ENCODE peak calls at places on chromosomes 13 and 19, in six cellular contexts. One of them, this sample, is unnamed.

GRCh38 chr19:35292986-35293732 is 1.2 kb downstream of the MAG start:
- DNase-seq in HL-60: no peak
- DNase-seq in A549: no peak
- DNase-seq in HCT116: no peak
- DNase-seq in GM23338: no peak
- DNase-seq in SK-N-SH: no peak
- DNase-seq in this sample: no peak

GRCh38 chr19:1503089-1503924 is 9.5 kb downstream of the ADAMTSL5 start:
- DNase-seq in HL-60: peak
- DNase-seq in A549: peak
- DNase-seq in HCT116: no peak
- DNase-seq in GM23338: peak
- DNase-seq in SK-N-SH: peak
- DNase-seq in this sample: no peak

GRCh38 chr13:47679391-47679790 is 321.7 kb downstream of the SUCLA2 start:
- DNase-seq in HL-60: no peak
- DNase-seq in A549: no peak
- DNase-seq in HCT116: no peak
- DNase-seq in GM23338: no peak
- DNase-seq in SK-N-SH: no peak
- DNase-seq in this sample: no peak

GRCh38 chr19:55176116-55176515 is 4.0 kb downstream of the SYT5 start:
- DNase-seq in HL-60: no peak
- DNase-seq in A549: peak
- DNase-seq in HCT116: no peak
- DNase-seq in GM23338: no peak
- DNase-seq in SK-N-SH: no peak
- DNase-seq in this sample: no peak

GRCh38 chr19:15622991-15623390 is 8.0 kb downstream of the CYP4F8 start:
- DNase-seq in HL-60: no peak
- DNase-seq in A549: no peak
- DNase-seq in HCT116: no peak
- DNase-seq in GM23338: no peak
- DNase-seq in SK-N-SH: no peak
- DNase-seq in this sample: no peak

GRCh38 chr19:48190288-48191284 is 20.1 kb downstream of the ZSWIM9 start:
- DNase-seq in HL-60: peak
- DNase-seq in A549: peak
- DNase-seq in HCT116: peak
- DNase-seq in GM23338: peak
- DNase-seq in SK-N-SH: no peak
- DNase-seq in this sample: no peak

GRCh38 chr19:1832046-1832663 is 16.1 kb downstream of the REXO1 start:
- DNase-seq in HL-60: no peak
- DNase-seq in A549: no peak
- DNase-seq in HCT116: no peak
- DNase-seq in GM23338: no peak
- DNase-seq in SK-N-SH: no peak
- DNase-seq in this sample: no peak

GRCh38 chr19:29421186-29421525 is 104.6 kb upstream of the VSTM2B start:
- DNase-seq in HL-60: no peak
- DNase-seq in A549: no peak
- DNase-seq in HCT116: no peak
- DNase-seq in GM23338: no peak
- DNase-seq in SK-N-SH: no peak
- DNase-seq in this sample: no peak

GRCh38 chr13:31121327-31122140 is 40.2 kb downstream of the HSPH1 start:
- DNase-seq in HL-60: no peak
- DNase-seq in A549: no peak
- DNase-seq in HCT116: no peak
- DNase-seq in GM23338: no peak
- DNase-seq in SK-N-SH: no peak
- DNase-seq in this sample: no peak

GRCh38 chr19:17624314-17624991 is 63.7 kb downstream of the UNC13A start:
- DNase-seq in HL-60: no peak
- DNase-seq in A549: no peak
- DNase-seq in HCT116: no peak
- DNase-seq in GM23338: no peak
- DNase-seq in SK-N-SH: no peak
- DNase-seq in this sample: no peak

GRCh38 chr13:25848822-25849740 is 202.7 kb downstream of the SHISA2 start:
- DNase-seq in HL-60: no peak
- DNase-seq in A549: no peak
- DNase-seq in HCT116: no peak
- DNase-seq in GM23338: peak
- DNase-seq in SK-N-SH: no peak
- DNase-seq in this sample: no peak

GRCh38 chr19:10747271-10747670 is 29.4 kb downstream of the DNM2 start:
- DNase-seq in HL-60: no peak
- DNase-seq in A549: peak
- DNase-seq in HCT116: no peak
- DNase-seq in GM23338: no peak
- DNase-seq in SK-N-SH: no peak
- DNase-seq in this sample: no peak

GRCh38 chr13:74920945-74921725 is 560.8 kb downstream of the TBC1D4 start:
- DNase-seq in HL-60: no peak
- DNase-seq in A549: no peak
- DNase-seq in HCT116: no peak
- DNase-seq in GM23338: no peak
- DNase-seq in SK-N-SH: no peak
- DNase-seq in this sample: no peak

GRCh38 chr13:46520188-46520587 is 32.8 kb upstream of the LRCH1 start:
- DNase-seq in HL-60: no peak
- DNase-seq in A549: no peak
- DNase-seq in HCT116: no peak
- DNase-seq in GM23338: no peak
- DNase-seq in SK-N-SH: no peak
- DNase-seq in this sample: no peak

GRCh38 chr13:33879044-33879596 is 61.2 kb downstream of the RFC3 start:
- DNase-seq in HL-60: no peak
- DNase-seq in A549: no peak
- DNase-seq in HCT116: no peak
- DNase-seq in GM23338: no peak
- DNase-seq in SK-N-SH: no peak
- DNase-seq in this sample: no peak

GRCh38 chr13:112892759-112893569 is 76.0 kb upstream of the MCF2L start:
- DNase-seq in HL-60: no peak
- DNase-seq in A549: no peak
- DNase-seq in HCT116: no peak
- DNase-seq in GM23338: no peak
- DNase-seq in SK-N-SH: no peak
- DNase-seq in this sample: no peak

GRCh38 chr13:58955546-58956385 is 1208.0 kb downstream of the DIAPH3 start:
- DNase-seq in HL-60: no peak
- DNase-seq in A549: no peak
- DNase-seq in HCT116: no peak
- DNase-seq in GM23338: no peak
- DNase-seq in SK-N-SH: no peak
- DNase-seq in this sample: peak

GRCh38 chr13:72620874-72621273 is 106.6 kb downstream of the MZT1 start:
- DNase-seq in HL-60: no peak
- DNase-seq in A549: no peak
- DNase-seq in HCT116: no peak
- DNase-seq in GM23338: no peak
- DNase-seq in SK-N-SH: no peak
- DNase-seq in this sample: no peak

GRCh38 chr13:32390048-32390447 is 37.9 kb downstream of the N4BP2L1 start:
- DNase-seq in HL-60: no peak
- DNase-seq in A549: no peak
- DNase-seq in HCT116: no peak
- DNase-seq in GM23338: no peak
- DNase-seq in SK-N-SH: no peak
- DNase-seq in this sample: no peak

GRCh38 chr19:13784731-13785452 is 10.4 kb upstream of the ZSWIM4 start:
- DNase-seq in HL-60: peak
- DNase-seq in A549: peak
- DNase-seq in HCT116: peak
- DNase-seq in GM23338: peak
- DNase-seq in SK-N-SH: peak
- DNase-seq in this sample: no peak

GRCh38 chr19:31286491-31286890 is 62.7 kb downstream of the TSHZ3 start:
- DNase-seq in HL-60: no peak
- DNase-seq in A549: no peak
- DNase-seq in HCT116: no peak
- DNase-seq in GM23338: no peak
- DNase-seq in SK-N-SH: no peak
- DNase-seq in this sample: no peak

GRCh38 chr19:15195987-15196682 is 4.7 kb downstream of the NOTCH3 start:
- DNase-seq in HL-60: no peak
- DNase-seq in A549: no peak
- DNase-seq in HCT116: peak
- DNase-seq in GM23338: peak
- DNase-seq in SK-N-SH: no peak
- DNase-seq in this sample: no peak

GRCh38 chr13:40031031-40031430 is 375.6 kb downstream of the COG6 start:
- DNase-seq in HL-60: no peak
- DNase-seq in A549: no peak
- DNase-seq in HCT116: no peak
- DNase-seq in GM23338: no peak
- DNase-seq in SK-N-SH: no peak
- DNase-seq in this sample: no peak

GRCh38 chr19:54266133-54266532 is 9.1 kb upstream of the LILRB5 start:
- DNase-seq in HL-60: peak
- DNase-seq in A549: peak
- DNase-seq in HCT116: peak
- DNase-seq in GM23338: peak
- DNase-seq in SK-N-SH: peak
- DNase-seq in this sample: peak

GRCh38 chr19:44661205-44661604 is 10.1 kb upstream of the CEACAM19 start:
- DNase-seq in HL-60: no peak
- DNase-seq in A549: no peak
- DNase-seq in HCT116: no peak
- DNase-seq in GM23338: no peak
- DNase-seq in SK-N-SH: no peak
- DNase-seq in this sample: no peak

GRCh38 chr19:46298477-46299003 is 1.7 kb downstream of the HIF3A start:
- DNase-seq in HL-60: no peak
- DNase-seq in A549: no peak
- DNase-seq in HCT116: no peak
- DNase-seq in GM23338: peak
- DNase-seq in SK-N-SH: no peak
- DNase-seq in this sample: no peak

GRCh38 chr19:46299004-46299509 is 2.2 kb downstream of the HIF3A start:
- DNase-seq in HL-60: peak
- DNase-seq in A549: peak
- DNase-seq in HCT116: peak
- DNase-seq in GM23338: no peak
- DNase-seq in SK-N-SH: peak
- DNase-seq in this sample: no peak

GRCh38 chr19:46299695-46300094 is 2.9 kb downstream of the HIF3A start:
- DNase-seq in HL-60: peak
- DNase-seq in A549: no peak
- DNase-seq in HCT116: no peak
- DNase-seq in GM23338: no peak
- DNase-seq in SK-N-SH: no peak
- DNase-seq in this sample: no peak

GRCh38 chr19:46296722-46297431 is at the start of gene HIF3A:
- DNase-seq in HL-60: no peak
- DNase-seq in A549: no peak
- DNase-seq in HCT116: no peak
- DNase-seq in GM23338: peak
- DNase-seq in SK-N-SH: peak
- DNase-seq in this sample: no peak

GRCh38 chr19:46297700-46298476 is 1.0 kb downstream of the HIF3A start:
- DNase-seq in HL-60: no peak
- DNase-seq in A549: no peak
- DNase-seq in HCT116: no peak
- DNase-seq in GM23338: no peak
- DNase-seq in SK-N-SH: peak
- DNase-seq in this sample: no peak
- TF ChIP-seq REST in HL-60: no peak
- TF ChIP-seq REST in A549: no peak
- TF ChIP-seq REST in HCT116: no peak
- TF ChIP-seq REST in GM23338: no peak
- TF ChIP-seq REST in SK-N-SH: no peak
- TF ChIP-seq REST in this sample: no peak

GRCh38 chr19:3919793-3920192 is 13.1 kb upstream of the NMRK2 start:
- DNase-seq in HL-60: no peak
- DNase-seq in A549: no peak
- DNase-seq in HCT116: no peak
- DNase-seq in GM23338: no peak
- DNase-seq in SK-N-SH: no peak
- DNase-seq in this sample: no peak
- TF ChIP-seq REST in HL-60: no peak
- TF ChIP-seq REST in A549: no peak
- TF ChIP-seq REST in HCT116: no peak
- TF ChIP-seq REST in GM23338: no peak
- TF ChIP-seq REST in SK-N-SH: no peak
- TF ChIP-seq REST in this sample: no peak

GRCh38 chr13:35554972-35555623 is 78.6 kb upstream of the MAB21L1 start:
- DNase-seq in HL-60: no peak
- DNase-seq in A549: no peak
- DNase-seq in HCT116: no peak
- DNase-seq in GM23338: no peak
- DNase-seq in SK-N-SH: no peak
- DNase-seq in this sample: no peak

GRCh38 chr13:35548790-35549189 is 72.3 kb upstream of the MAB21L1 start:
- DNase-seq in HL-60: no peak
- DNase-seq in A549: no peak
- DNase-seq in HCT116: no peak
- DNase-seq in GM23338: no peak
- DNase-seq in SK-N-SH: no peak
- DNase-seq in this sample: no peak

GRCh38 chr13:35552172-35552844 is 75.8 kb upstream of the MAB21L1 start:
- DNase-seq in HL-60: no peak
- DNase-seq in A549: no peak
- DNase-seq in HCT116: no peak
- DNase-seq in GM23338: no peak
- DNase-seq in SK-N-SH: no peak
- DNase-seq in this sample: no peak

GRCh38 chr13:35549481-35549880 is 73.0 kb upstream of the MAB21L1 start:
- DNase-seq in HL-60: no peak
- DNase-seq in A549: peak
- DNase-seq in HCT116: no peak
- DNase-seq in GM23338: no peak
- DNase-seq in SK-N-SH: no peak
- DNase-seq in this sample: peak
- TF ChIP-seq REST in HL-60: no peak
- TF ChIP-seq REST in A549: no peak
- TF ChIP-seq REST in HCT116: no peak
- TF ChIP-seq REST in GM23338: no peak
- TF ChIP-seq REST in SK-N-SH: no peak
- TF ChIP-seq REST in this sample: no peak

GRCh38 chr19:56637976-56638555 is 4.9 kb upstream of the SMIM17 start:
- DNase-seq in HL-60: peak
- DNase-seq in A549: peak
- DNase-seq in HCT116: no peak
- DNase-seq in GM23338: peak
- DNase-seq in SK-N-SH: no peak
- DNase-seq in this sample: no peak

GRCh38 chr19:56643460-56643763 is 453 bp downstream of the SMIM17 start:
- DNase-seq in HL-60: no peak
- DNase-seq in A549: no peak
- DNase-seq in HCT116: no peak
- DNase-seq in GM23338: no peak
- DNase-seq in SK-N-SH: no peak
- DNase-seq in this sample: no peak

GRCh38 chr19:56642711-56643459 is at the start of gene SMIM17:
- DNase-seq in HL-60: no peak
- DNase-seq in A549: no peak
- DNase-seq in HCT116: no peak
- DNase-seq in GM23338: no peak
- DNase-seq in SK-N-SH: peak
- DNase-seq in this sample: no peak

GRCh38 chr19:56639217-56639616 is 3.7 kb upstream of the SMIM17 start:
- DNase-seq in HL-60: peak
- DNase-seq in A549: no peak
- DNase-seq in HCT116: no peak
- DNase-seq in GM23338: peak
- DNase-seq in SK-N-SH: no peak
- DNase-seq in this sample: no peak
- TF ChIP-seq REST in HL-60: peak
- TF ChIP-seq REST in A549: peak
- TF ChIP-seq REST in HCT116: peak
- TF ChIP-seq REST in GM23338: peak
- TF ChIP-seq REST in SK-N-SH: peak
- TF ChIP-seq REST in this sample: peak

This sample was measured in GM12878.